ENCODE peak calls at places on chromosomes 1 and 21, in seven cellular contexts. R, U, K, X, T, W and Y are unnamed samples.

GRCh38 chr21:42455196-42455595 is 40.8 kb downstream of the RSPH1 start:
- DNase-seq in R (no peak), U (no peak), K (no peak), X (no peak), T (no peak), W (no peak), Y (no peak)

GRCh38 chr1:163632269-163632668 is 310.5 kb downstream of the NUF2 start:
- DNase-seq in R (no peak), U (no peak), K (no peak), X (no peak), T (no peak), W (no peak), Y (no peak)

GRCh38 chr21:34992736-34993135 is 56.4 kb downstream of the RUNX1 start:
- DNase-seq in R (no peak), U (peak; percentile 65), K (peak; percentile 73), X (no peak), T (peak; percentile 78), W (no peak), Y (no peak)

GRCh38 chr21:46284077-46284644 is 1.2 kb downstream of the MCM3AP start:
- DNase-seq in R (no peak), U (no peak), K (no peak), X (no peak), T (no peak), W (no peak), Y (no peak)

GRCh38 chr21:35227774-35228173 is 178.7 kb upstream of the RUNX1 start:
- DNase-seq in R (no peak), U (no peak), K (no peak), X (no peak), T (no peak), W (no peak), Y (no peak)

GRCh38 chr21:41571938-41572510 is 64.1 kb upstream of the TMPRSS2 start:
- DNase-seq in R (no peak), U (no peak), K (no peak), X (no peak), T (no peak), W (no peak), Y (no peak)

GRCh38 chr1:45359882-45360513 is 19.8 kb upstream of the MUTYH start:
- DNase-seq in R (peak; percentile 48), U (peak; percentile 32), K (peak; percentile 85), X (peak; percentile 69), T (peak; percentile 60), W (peak; percentile 48), Y (peak; percentile 18)

GRCh38 chr21:46599251-46599572 is 5.7 kb downstream of the S100B start:
- DNase-seq in R (peak; percentile 10), U (peak; percentile 68), K (peak; percentile 93), X (peak; percentile 91), T (peak; percentile 74), W (no peak), Y (peak; percentile 80)

GRCh38 chr1:64135501-64136245 is 67.8 kb upstream of the UBE2U start:
- DNase-seq in R (no peak), U (no peak), K (no peak), X (no peak), T (no peak), W (no peak), Y (no peak)

GRCh38 chr1:5370321-5370720 is 621.9 kb downstream of the NPHP4 start:
- DNase-seq in R (no peak), U (no peak), K (no peak), X (no peak), T (no peak), W (no peak), Y (no peak)

GRCh38 chr1:184716158-184716557 is 38.5 kb downstream of the EDEM3 start:
- DNase-seq in R (no peak), U (peak; percentile 34), K (no peak), X (no peak), T (no peak), W (no peak), Y (no peak)

GRCh38 chr1:21337010-21337437 is 46.8 kb upstream of the ECE1 start:
- DNase-seq in R (no peak), U (no peak), K (no peak), X (no peak), T (no peak), W (no peak), Y (no peak)

GRCh38 chr1:21337459-21337930 is 47.2 kb upstream of the ECE1 start:
- DNase-seq in R (no peak), U (no peak), K (no peak), X (no peak), T (no peak), W (no peak), Y (no peak)

GRCh38 chr1:21335088-21335678 is 44.9 kb upstream of the ECE1 start:
- DNase-seq in R (no peak), U (no peak), K (no peak), X (no peak), T (no peak), W (no peak), Y (no peak)

GRCh38 chr1:21334214-21335087 is 44.2 kb upstream of the ECE1 start:
- DNase-seq in R (peak; percentile 65), U (peak; percentile 76), K (peak; percentile 89), X (peak; percentile 89), T (peak; percentile 82), W (peak; percentile 72), Y (no peak)

DNA sequence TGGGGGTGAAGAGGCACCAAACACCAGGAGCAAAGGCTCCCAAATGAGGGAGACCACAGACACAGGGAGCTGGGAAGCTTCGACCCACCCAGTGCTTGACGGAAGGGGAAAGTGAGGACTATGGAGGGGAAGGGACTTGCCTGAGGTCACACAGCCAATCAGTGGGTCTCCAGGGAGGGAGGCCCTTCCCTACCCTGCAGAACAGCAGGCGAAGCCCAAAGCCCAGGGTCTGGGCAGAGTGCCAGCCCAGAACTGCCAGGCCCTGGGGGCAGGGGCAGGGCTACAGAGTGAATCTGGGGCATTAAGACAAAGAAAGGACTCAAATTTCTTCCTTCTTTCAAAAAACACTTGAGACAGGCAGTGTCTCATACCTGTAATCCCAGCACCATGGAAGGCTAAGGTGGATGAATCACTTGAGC is 45.5 kb upstream of the ECE1 start:
- DNase-seq in R (no peak), U (no peak), K (no peak), X (no peak), T (no peak), W (no peak), Y (no peak)
- H3K4me3 ChIP-seq in R (no peak overlapping the region), U (no peak overlapping the region), K (no peak overlapping the region), X (no peak overlapping the region), T (no peak overlapping the region), W (no peak overlapping the region), Y (no peak overlapping the region)

GRCh38 chr1:26861286-26861701 is 1.7 kb upstream of the SFN start:
- DNase-seq in R (peak; percentile 65), U (peak; percentile 14), K (no peak), X (peak; percentile 20), T (no peak), W (no peak), Y (no peak)
- TF ChIP-seq CTCF in R (no peak), U (peak; percentile 44), K (peak; percentile 18), X (peak; percentile 56), T (peak; percentile 34), W (no peak), Y (peak; percentile 44)

GRCh38 chr1:68294354-68295066 is 62.2 kb upstream of the WLS start:
- DNase-seq in R (no peak), U (no peak), K (no peak), X (no peak), T (no peak), W (no peak), Y (no peak)

GRCh38 chr1:68291763-68292384 is 59.6 kb upstream of the WLS start:
- DNase-seq in R (no peak), U (no peak), K (peak; percentile 60), X (peak; percentile 61), T (no peak), W (no peak), Y (no peak)

GRCh38 chr1:68293122-68293521 is 60.8 kb upstream of the WLS start:
- DNase-seq in R (no peak), U (no peak), K (peak; percentile 47), X (no peak), T (no peak), W (no peak), Y (no peak)

DNA sequence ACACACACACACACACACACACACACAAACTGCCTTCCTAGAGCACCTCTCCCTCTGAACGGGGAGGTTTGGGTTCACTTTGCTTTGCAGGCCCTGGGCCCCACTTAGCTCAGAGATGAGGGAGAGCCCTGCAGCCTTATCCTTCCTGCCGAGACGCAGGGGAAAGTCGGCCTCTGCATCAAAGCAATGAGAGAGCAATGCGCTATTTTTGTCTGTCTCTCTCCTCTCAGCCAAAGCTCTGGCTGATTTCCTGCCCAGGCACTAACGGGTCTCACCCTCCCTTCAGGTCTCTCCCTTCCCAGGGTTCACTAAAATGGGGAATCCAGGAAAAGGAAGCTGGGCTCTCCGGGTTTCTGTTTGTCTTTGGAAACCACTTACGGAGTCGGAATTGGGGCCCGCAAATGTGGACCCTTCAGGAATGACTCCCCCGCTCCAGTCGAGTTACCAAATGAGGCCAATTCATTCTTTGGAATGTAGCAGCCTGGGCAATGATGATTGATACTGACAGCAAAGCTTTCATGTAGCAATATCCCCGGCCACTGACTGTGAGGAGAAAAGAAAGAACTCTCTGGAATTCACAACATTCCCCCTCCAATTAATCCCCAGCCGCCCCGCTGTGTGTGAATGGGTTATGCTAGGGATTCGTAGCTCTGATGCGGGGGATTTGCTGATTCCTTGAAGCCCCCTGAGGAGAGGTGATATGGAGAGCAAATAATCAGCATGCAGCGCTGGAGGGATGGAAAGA is 61.5 kb upstream of the WLS start:
- DNase-seq in R (no peak), U (no peak), K (peak; percentile 69), X (peak; percentile 56), T (peak; percentile 76), W (peak; percentile 16), Y (peak; percentile 82)
- H3K4me3 ChIP-seq in R (no peak overlapping the region), U (no peak overlapping the region), K (no peak overlapping the region), X (no peak overlapping the region), T (peak overlapping the region; percentile 0), W (peak overlapping the region; percentile 34), Y (peak overlapping the region; percentile 22)

DNA sequence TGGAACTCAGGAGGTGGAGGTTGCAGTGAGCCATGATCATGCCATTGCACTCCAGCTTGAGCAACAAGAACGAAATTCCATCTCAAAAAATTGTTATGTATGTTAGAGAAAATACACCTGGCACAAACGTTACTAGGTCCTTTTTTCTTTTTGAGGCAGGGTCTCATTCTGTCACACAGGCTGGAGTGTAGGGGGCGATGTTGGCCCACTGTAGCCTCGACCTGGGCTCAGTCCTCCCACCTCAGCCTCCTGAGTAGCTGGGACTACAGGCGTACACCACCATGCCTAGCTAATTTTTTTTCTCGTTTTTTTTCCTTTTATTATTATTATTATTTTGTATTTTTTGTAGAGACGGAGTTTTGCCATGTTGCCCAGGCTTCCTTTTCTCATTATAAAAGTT is 4.4 kb downstream of the HAX1 start:
- DNase-seq in R (no peak), U (no peak), K (peak; percentile 18), X (no peak), T (no peak), W (no peak), Y (no peak)
- TF ChIP-seq CTCF in R (peak; percentile 19), U (no peak), K (peak; percentile 26), X (peak; percentile 37), T (peak; percentile 8), W (peak; percentile 34), Y (peak; percentile 26)

DNA sequence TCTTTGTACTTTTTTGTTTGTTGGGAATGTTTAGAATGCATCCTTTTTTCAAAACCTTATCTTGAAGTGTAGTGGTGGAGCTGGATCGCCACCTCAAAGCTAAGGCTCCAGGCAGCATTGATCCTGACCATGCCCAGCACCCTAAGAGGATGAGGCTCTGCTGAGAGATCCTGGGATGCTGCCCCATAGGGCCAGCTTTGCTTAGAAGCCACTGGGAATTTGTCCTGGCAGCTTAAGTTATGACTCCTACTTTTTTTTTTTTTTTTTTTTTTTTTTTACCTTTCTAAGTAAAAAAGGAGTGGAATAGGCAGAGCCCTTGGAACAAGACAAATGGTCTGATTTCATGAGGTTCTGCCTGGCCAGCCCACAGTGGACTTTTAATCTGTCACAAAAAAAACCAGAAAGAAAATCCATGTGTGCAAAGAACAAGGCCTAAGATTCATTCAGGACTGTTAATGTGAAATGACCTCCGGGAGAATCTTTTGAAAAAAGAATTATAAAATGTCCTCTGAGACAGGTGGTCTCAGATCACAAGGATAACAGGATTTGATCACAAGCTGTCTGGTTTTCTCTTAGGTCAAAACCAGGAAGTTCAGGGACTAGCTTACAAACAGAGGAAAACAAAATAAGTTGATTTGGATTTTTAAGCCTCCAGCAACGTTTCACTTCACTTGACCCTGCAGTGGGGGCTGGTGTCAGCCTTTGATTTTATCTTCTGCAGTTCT is 26.0 kb upstream of the RAP1A start:
- DNase-seq in R (no peak), U (no peak), K (no peak), X (no peak), T (no peak), W (no peak), Y (no peak)
- H3K4me3 ChIP-seq in R (no peak overlapping the region), U (no peak overlapping the region), K (no peak overlapping the region), X (no peak overlapping the region), T (no peak overlapping the region), W (peak overlapping the region; percentile 36), Y (no peak overlapping the region)